ENCODE peak calls at places on chromosomes 12 and 14, in six cellular contexts. One of them, this sample, is unnamed. For H3K4me1, the result is how much of the 10 kb centered on the place peaks cover.

GRCh38 chr14:32121948-32122347 is 44.8 kb downstream of the ARHGAP5 start:
- DNase-seq in astrocyte: peak
- DNase-seq in A549: no peak
- DNase-seq in body of pancreas: no peak
- DNase-seq in pancreas: no peak
- DNase-seq in GM23338: no peak
- DNase-seq in this sample: no peak

GRCh38 chr12:113116875-113117274 is 18.7 kb downstream of the RASAL1 start:
- DNase-seq in astrocyte: no peak
- DNase-seq in GM23338: no peak
- DNase-seq in A549: no peak
- DNase-seq in pancreas: no peak
- DNase-seq in body of pancreas: no peak
- DNase-seq in this sample: no peak

GRCh38 chr12:10497602-10498001 is 8.1 kb upstream of the EIF2S3B start:
- DNase-seq in A549: no peak
- DNase-seq in astrocyte: no peak
- DNase-seq in GM23338: no peak
- DNase-seq in pancreas: no peak
- DNase-seq in body of pancreas: peak
- DNase-seq in this sample: no peak

GRCh38 chr12:79844693-79845092 is 90.2 kb downstream of the PPP1R12A start:
- DNase-seq in pancreas: no peak
- DNase-seq in body of pancreas: no peak
- DNase-seq in GM23338: peak
- DNase-seq in A549: peak
- DNase-seq in astrocyte: peak
- DNase-seq in this sample: no peak

GRCh38 chr12:42296503-42297109 is 29.3 kb downstream of the ZCRB1 start:
- DNase-seq in astrocyte: no peak
- DNase-seq in body of pancreas: no peak
- DNase-seq in GM23338: peak
- DNase-seq in pancreas: no peak
- DNase-seq in A549: peak
- DNase-seq in this sample: no peak

GRCh38 chr14:76084374-76084773 is 67.3 kb upstream of the GPATCH2L start:
- DNase-seq in astrocyte: no peak
- DNase-seq in pancreas: no peak
- DNase-seq in GM23338: peak
- DNase-seq in body of pancreas: no peak
- DNase-seq in A549: no peak
- DNase-seq in this sample: no peak

GRCh38 chr12:103441437-103442186 is 54.2 kb downstream of the C12orf42 start:
- DNase-seq in pancreas: no peak
- DNase-seq in GM23338: no peak
- DNase-seq in astrocyte: no peak
- DNase-seq in body of pancreas: no peak
- DNase-seq in A549: no peak
- DNase-seq in this sample: no peak

GRCh38 chr14:48914921-48915320 is 671.3 kb downstream of the RPS29 start:
- DNase-seq in GM23338: no peak
- DNase-seq in pancreas: no peak
- DNase-seq in astrocyte: no peak
- DNase-seq in A549: no peak
- DNase-seq in body of pancreas: no peak
- DNase-seq in this sample: no peak

GRCh38 chr12:122681814-122682213 is 21.3 kb downstream of the HCAR2 start:
- DNase-seq in A549: no peak
- DNase-seq in astrocyte: peak
- DNase-seq in body of pancreas: peak
- DNase-seq in pancreas: no peak
- DNase-seq in GM23338: no peak
- DNase-seq in this sample: no peak

GRCh38 chr12:13205809-13206559 is 9.5 kb downstream of the EMP1 start:
- DNase-seq in body of pancreas: no peak
- DNase-seq in astrocyte: peak
- DNase-seq in GM23338: no peak
- DNase-seq in A549: peak
- DNase-seq in pancreas: no peak
- DNase-seq in this sample: no peak

GRCh38 chr12:69987453-69988102 is 162.6 kb downstream of the MYRFL start:
- DNase-seq in pancreas: peak
- DNase-seq in body of pancreas: peak
- DNase-seq in A549: peak
- DNase-seq in GM23338: no peak
- DNase-seq in astrocyte: peak
- DNase-seq in this sample: no peak

GRCh38 chr12:124392271-124392990 is 97.5 kb downstream of the RFLNA start:
- DNase-seq in GM23338: peak
- DNase-seq in A549: peak
- DNase-seq in body of pancreas: peak
- DNase-seq in pancreas: peak
- DNase-seq in astrocyte: peak
- DNase-seq in this sample: no peak

GRCh38 chr14:35534130-35534883 is at the start of gene INSM2:
- DNase-seq in body of pancreas: no peak
- DNase-seq in astrocyte: no peak
- DNase-seq in pancreas: no peak
- DNase-seq in A549: peak
- DNase-seq in GM23338: peak
- DNase-seq in this sample: no peak

GRCh38 chr12:64675795-64676194 is 65.5 kb downstream of the RASSF3 start:
- DNase-seq in astrocyte: peak
- DNase-seq in pancreas: peak
- DNase-seq in body of pancreas: peak
- DNase-seq in GM23338: no peak
- DNase-seq in A549: peak
- DNase-seq in this sample: no peak

GRCh38 chr14:98809792-98810191 is 462.2 kb downstream of the BCL11B start:
- DNase-seq in pancreas: no peak
- DNase-seq in A549: no peak
- DNase-seq in GM23338: peak
- DNase-seq in body of pancreas: no peak
- DNase-seq in astrocyte: no peak
- DNase-seq in this sample: no peak

GRCh38 chr12:28172434-28173030 is 17.7 kb upstream of the CCDC91 start:
- DNase-seq in astrocyte: peak
- DNase-seq in A549: peak
- DNase-seq in body of pancreas: peak
- DNase-seq in GM23338: peak
- DNase-seq in pancreas: peak
- DNase-seq in this sample: no peak

GRCh38 chr12:69214169-69214568 is 25.2 kb upstream of the CPSF6 start:
- DNase-seq in GM23338: no peak
- DNase-seq in pancreas: no peak
- DNase-seq in body of pancreas: no peak
- DNase-seq in astrocyte: no peak
- DNase-seq in A549: no peak
- DNase-seq in this sample: no peak

GRCh38 chr12:48800457-48800856 is 11.6 kb upstream of the ADCY6 start:
- DNase-seq in body of pancreas: no peak
- DNase-seq in astrocyte: no peak
- DNase-seq in pancreas: no peak
- DNase-seq in A549: no peak
- DNase-seq in GM23338: no peak
- DNase-seq in this sample: no peak

GRCh38 chr12:49684310-49684854 is 22.8 kb downstream of the FMNL3 start:
- DNase-seq in pancreas: no peak
- DNase-seq in GM23338: no peak
- DNase-seq in A549: no peak
- DNase-seq in astrocyte: no peak
- DNase-seq in body of pancreas: no peak
- DNase-seq in this sample: no peak

GRCh38 chr14:74945261-74945851 is 10.0 kb downstream of the PGF start:
- DNase-seq in body of pancreas: peak
- DNase-seq in pancreas: peak
- DNase-seq in GM23338: peak
- DNase-seq in A549: peak
- DNase-seq in astrocyte: no peak
- DNase-seq in this sample: no peak

GRCh38 chr12:89783321-89784060 is 74.9 kb upstream of the ATP2B1 start:
- DNase-seq in GM23338: peak
- DNase-seq in astrocyte: peak
- DNase-seq in pancreas: no peak
- DNase-seq in body of pancreas: no peak
- DNase-seq in A549: peak
- DNase-seq in this sample: no peak

GRCh38 chr14:85532981-85533820 is 3.3 kb downstream of the FLRT2 start:
- DNase-seq in pancreas: peak
- DNase-seq in astrocyte: peak
- DNase-seq in A549: peak
- DNase-seq in GM23338: peak
- DNase-seq in body of pancreas: peak
- DNase-seq in this sample: peak

GRCh38 chr14:106513302-106513701 is 986.9 kb downstream of the TMEM121 start:
- DNase-seq in A549: no peak
- DNase-seq in body of pancreas: no peak
- DNase-seq in pancreas: no peak
- DNase-seq in GM23338: no peak
- DNase-seq in astrocyte: no peak
- DNase-seq in this sample: no peak

GRCh38 chr14:106522990-106523389 is 996.6 kb downstream of the TMEM121 start:
- DNase-seq in pancreas: no peak
- DNase-seq in GM23338: no peak
- DNase-seq in A549: no peak
- DNase-seq in body of pancreas: no peak
- DNase-seq in astrocyte: no peak
- DNase-seq in this sample: no peak

DNA sequence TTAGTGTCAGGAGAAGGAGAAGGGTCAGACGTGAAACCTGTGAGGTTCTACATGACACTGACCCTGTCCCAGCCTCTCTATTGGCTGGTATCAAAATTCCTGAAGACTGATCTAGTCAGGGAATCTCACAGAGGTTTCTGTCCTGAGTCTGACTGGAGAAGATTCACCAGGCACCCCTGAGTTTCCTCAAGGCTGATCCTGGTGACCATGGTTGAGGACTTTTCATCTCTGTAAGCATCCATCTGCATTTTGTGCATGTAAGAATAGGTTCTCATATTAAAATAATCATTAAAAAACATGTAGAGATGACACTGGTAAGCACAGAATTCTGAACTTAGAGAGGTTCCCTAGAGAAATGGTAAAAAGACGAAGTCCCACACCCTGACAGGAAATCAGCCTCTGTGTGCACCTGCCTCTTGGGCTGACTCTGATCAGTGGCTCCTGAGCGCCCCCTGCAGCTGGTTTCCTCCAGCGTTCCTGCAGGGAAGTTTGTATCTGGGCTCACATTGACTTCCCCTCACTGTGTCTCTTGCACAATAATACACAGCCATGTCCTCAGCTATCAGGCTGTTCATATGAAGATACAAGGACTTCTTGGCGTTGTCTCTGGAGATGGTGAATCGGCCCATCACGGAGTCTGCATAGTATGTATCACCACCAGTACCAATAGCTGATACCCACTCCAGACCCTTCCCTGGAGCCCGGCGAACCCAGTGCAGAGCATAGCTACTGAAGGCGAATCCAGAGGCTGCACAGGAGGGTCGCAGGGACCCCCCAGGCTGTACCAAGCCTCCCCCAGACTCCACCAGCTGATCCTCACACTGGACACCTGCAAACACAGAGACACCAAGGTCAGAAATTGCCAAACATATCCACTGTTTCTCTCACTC is 991.9 kb downstream of the TMEM121 start:
- DNase-seq in GM23338: peak
- DNase-seq in astrocyte: no peak
- DNase-seq in body of pancreas: peak
- DNase-seq in A549: peak
- DNase-seq in pancreas: peak
- DNase-seq in this sample: no peak
- TF ChIP-seq CTCF in GM23338: no peak
- TF ChIP-seq CTCF in astrocyte: no peak
- TF ChIP-seq CTCF in body of pancreas: no peak
- TF ChIP-seq CTCF in A549: no peak
- TF ChIP-seq CTCF in pancreas: no peak
- TF ChIP-seq CTCF in this sample: no peak

GRCh38 chr12:2169964-2170363 is 117.2 kb downstream of the CACNA1C start:
- DNase-seq in A549: no peak
- DNase-seq in body of pancreas: no peak
- DNase-seq in pancreas: no peak
- DNase-seq in astrocyte: peak
- DNase-seq in GM23338: no peak
- DNase-seq in this sample: no peak
- H3K27ac ChIP-seq in A549: no peak
- H3K27ac ChIP-seq in body of pancreas: no peak
- H3K27ac ChIP-seq in pancreas: no peak
- H3K27ac ChIP-seq in astrocyte: no peak
- H3K27ac ChIP-seq in GM23338: no peak
- H3K27ac ChIP-seq in this sample: no peak

GRCh38 chr12:132500856-132501180 is 10.9 kb downstream of the FBRSL1 start:
- DNase-seq in pancreas: no peak
- DNase-seq in body of pancreas: no peak
- DNase-seq in astrocyte: no peak
- DNase-seq in GM23338: no peak
- DNase-seq in A549: no peak
- DNase-seq in this sample: no peak

GRCh38 chr12:132500137-132500855 is 10.3 kb downstream of the FBRSL1 start:
- DNase-seq in A549: no peak
- DNase-seq in pancreas: no peak
- DNase-seq in astrocyte: no peak
- DNase-seq in GM23338: no peak
- DNase-seq in body of pancreas: no peak
- DNase-seq in this sample: no peak

GRCh38 chr12:132502149-132502881 is 12.4 kb downstream of the FBRSL1 start:
- DNase-seq in astrocyte: no peak
- DNase-seq in A549: peak
- DNase-seq in body of pancreas: peak
- DNase-seq in GM23338: peak
- DNase-seq in pancreas: peak
- DNase-seq in this sample: no peak

GRCh38 chr12:132502882-132503193 is 12.9 kb downstream of the FBRSL1 start:
- DNase-seq in GM23338: no peak
- DNase-seq in astrocyte: no peak
- DNase-seq in pancreas: no peak
- DNase-seq in A549: no peak
- DNase-seq in body of pancreas: no peak
- DNase-seq in this sample: no peak

GRCh38 chr12:132501189-132501940 is 11.4 kb downstream of the FBRSL1 start:
- DNase-seq in pancreas: no peak
- DNase-seq in A549: no peak
- DNase-seq in astrocyte: no peak
- DNase-seq in body of pancreas: no peak
- DNase-seq in GM23338: no peak
- DNase-seq in this sample: no peak
- H3K4me1 ChIP-seq in pancreas: half or more
- H3K4me1 ChIP-seq in A549: under half
- H3K4me1 ChIP-seq in astrocyte: under half
- H3K4me1 ChIP-seq in body of pancreas: half or more
- H3K4me1 ChIP-seq in GM23338: under half
- H3K4me1 ChIP-seq in this sample: half or more

DNA sequence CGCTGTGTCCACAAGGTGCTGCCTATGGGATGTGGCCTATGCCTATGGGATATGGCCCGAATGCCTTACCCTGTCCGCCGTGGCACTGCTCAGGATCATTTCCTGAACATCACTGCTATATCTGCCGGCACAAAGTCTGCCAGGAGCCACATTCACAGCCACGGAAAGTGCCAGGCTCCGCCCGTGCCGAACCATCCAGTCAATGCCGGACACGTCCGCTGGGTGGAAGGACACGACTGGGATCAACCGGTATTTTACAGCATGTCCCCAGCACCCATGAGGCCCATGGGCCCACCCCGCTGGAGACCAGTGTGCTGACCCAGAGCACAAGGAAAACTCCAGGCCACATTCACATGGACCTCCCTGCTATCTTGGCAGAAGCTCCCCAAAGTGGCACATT is 14.6 kb upstream of the RAB35 start:
- DNase-seq in pancreas: no peak
- DNase-seq in body of pancreas: no peak
- DNase-seq in GM23338: no peak
- DNase-seq in astrocyte: no peak
- DNase-seq in A549: no peak
- DNase-seq in this sample: no peak
- TF ChIP-seq CTCF in pancreas: no peak
- TF ChIP-seq CTCF in body of pancreas: no peak
- TF ChIP-seq CTCF in GM23338: no peak
- TF ChIP-seq CTCF in astrocyte: no peak
- TF ChIP-seq CTCF in A549: no peak
- TF ChIP-seq CTCF in this sample: no peak